ENCODE peak calls at places on chromosome 6, in four cellular contexts. One of them, this sample, is unnamed.

GRCh38 chr6:37809144-37809543 is 10.4 kb upstream of the ZFAND3 start:
- DNase-seq in stomach: no peak
- DNase-seq in suprapubic skin: no peak
- DNase-seq in HCT116: no peak
- DNase-seq in this sample: peak; percentile 41

GRCh38 chr6:83708970-83709747 is at the start of gene SNAP91:
- DNase-seq in stomach: no peak
- DNase-seq in suprapubic skin: no peak
- DNase-seq in HCT116: no peak
- DNase-seq in this sample: no peak

GRCh38 chr6:146312606-146313005 is 231.0 kb upstream of the RAB32 start:
- DNase-seq in stomach: no peak
- DNase-seq in HCT116: no peak
- DNase-seq in suprapubic skin: no peak
- DNase-seq in this sample: no peak

GRCh38 chr6:4008324-4009047 is 70.5 kb downstream of the FAM217A start:
- DNase-seq in suprapubic skin: no peak
- DNase-seq in HCT116: peak; percentile 56
- DNase-seq in stomach: no peak
- DNase-seq in this sample: no peak

GRCh38 chr6:5968817-5969726 is 37.7 kb downstream of the NRN1 start:
- DNase-seq in HCT116: peak; percentile 35
- DNase-seq in suprapubic skin: no peak
- DNase-seq in stomach: peak; percentile 73
- DNase-seq in this sample: peak; percentile 88

GRCh38 chr6:17869010-17869752 is 118.3 kb downstream of the KIF13A start:
- DNase-seq in suprapubic skin: no peak
- DNase-seq in HCT116: no peak
- DNase-seq in stomach: no peak
- DNase-seq in this sample: no peak

GRCh38 chr6:26301638-26302037 is 63.4 kb upstream of the BTN3A2 start:
- DNase-seq in HCT116: no peak
- DNase-seq in stomach: no peak
- DNase-seq in suprapubic skin: no peak
- DNase-seq in this sample: no peak

GRCh38 chr6:143620461-143620860 is 57.3 kb upstream of the PHACTR2 start:
- DNase-seq in stomach: no peak
- DNase-seq in HCT116: no peak
- DNase-seq in suprapubic skin: no peak
- DNase-seq in this sample: no peak

GRCh38 chr6:75748743-75749538 is at the start of gene MYO6:
- DNase-seq in stomach: peak; percentile 84
- DNase-seq in suprapubic skin: peak; percentile 84
- DNase-seq in HCT116: no peak
- DNase-seq in this sample: peak; percentile 94

GRCh38 chr6:24125980-24126379 is at the start of gene NRSN1:
- DNase-seq in HCT116: no peak
- DNase-seq in stomach: no peak
- DNase-seq in suprapubic skin: no peak
- DNase-seq in this sample: no peak

GRCh38 chr6:17656092-17656491 is 50.6 kb downstream of the NUP153 start:
- DNase-seq in HCT116: no peak
- DNase-seq in stomach: no peak
- DNase-seq in suprapubic skin: no peak
- DNase-seq in this sample: no peak

GRCh38 chr6:150857906-150858365 is 7.6 kb upstream of the MTHFD1L start:
- DNase-seq in HCT116: no peak
- DNase-seq in stomach: no peak
- DNase-seq in suprapubic skin: no peak
- DNase-seq in this sample: no peak

DNA sequence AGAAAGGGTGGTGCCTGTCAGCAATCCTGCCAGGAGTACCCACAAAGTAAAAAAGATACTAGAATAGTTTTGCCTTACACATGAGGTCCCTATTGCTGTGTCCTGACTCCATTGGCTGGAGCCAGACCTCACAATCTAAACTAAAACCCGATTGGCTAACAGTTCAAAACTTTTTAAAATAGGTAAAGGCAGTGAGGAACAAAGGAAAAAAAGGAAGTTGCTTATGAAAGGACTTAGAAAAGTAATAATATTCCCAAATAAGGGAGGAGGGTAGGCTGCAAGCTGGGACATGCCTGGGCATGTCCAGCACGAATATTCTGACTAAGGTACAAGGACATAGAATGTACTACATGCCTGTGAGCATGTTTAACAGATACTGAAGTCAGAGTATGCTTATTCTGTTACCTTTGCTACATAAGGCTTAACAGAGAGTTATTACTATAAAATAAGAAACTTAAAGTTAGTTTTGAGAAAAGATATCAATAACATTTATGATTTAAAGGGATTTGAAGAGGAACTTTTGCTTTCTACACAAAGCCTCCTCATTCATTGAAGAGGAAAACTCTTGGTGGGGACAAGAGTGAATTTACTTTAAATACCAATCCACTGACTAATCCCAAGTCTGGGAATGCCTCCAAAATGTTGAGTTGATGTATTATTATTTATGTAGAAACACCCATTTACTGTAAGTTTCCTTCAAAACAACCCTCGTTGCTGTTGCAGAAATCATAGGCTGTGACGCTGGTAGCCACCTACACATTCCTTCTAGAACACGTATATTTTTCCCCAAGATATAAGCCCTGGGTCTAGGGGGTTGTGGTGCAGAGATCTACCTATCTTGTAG is 8.2 kb upstream of the MTHFD1L start:
- DNase-seq in stomach: no peak
- DNase-seq in HCT116: peak; percentile 72
- DNase-seq in suprapubic skin: no peak
- DNase-seq in this sample: no peak
- H3K4me3 ChIP-seq in stomach: no peak overlapping the region
- H3K4me3 ChIP-seq in HCT116: peak overlapping the region; percentile 16
- H3K4me3 ChIP-seq in suprapubic skin: no peak overlapping the region
- H3K4me3 ChIP-seq in this sample: no peak overlapping the region

GRCh38 chr6:28383235-28384142 is 16.1 kb downstream of the ZSCAN12 start:
- DNase-seq in HCT116: peak; percentile 82
- DNase-seq in suprapubic skin: peak; percentile 90
- DNase-seq in stomach: peak; percentile 88
- DNase-seq in this sample: peak; percentile 94
- TF ChIP-seq POLR2A in HCT116: peak; percentile 62
- TF ChIP-seq POLR2A in suprapubic skin: no peak
- TF ChIP-seq POLR2A in stomach: no peak
- TF ChIP-seq POLR2A in this sample: no peak

GRCh38 chr6:130457605-130458004 is 91.8 kb downstream of the TMEM200A start:
- DNase-seq in stomach: no peak
- DNase-seq in suprapubic skin: no peak
- DNase-seq in HCT116: no peak
- DNase-seq in this sample: no peak
- TF ChIP-seq CTCF in stomach: no peak
- TF ChIP-seq CTCF in suprapubic skin: no peak
- TF ChIP-seq CTCF in HCT116: no peak
- TF ChIP-seq CTCF in this sample: no peak

GRCh38 chr6:33416386-33417126 is 1.4 kb downstream of the CUTA start:
- DNase-seq in suprapubic skin: no peak
- DNase-seq in stomach: no peak
- DNase-seq in HCT116: no peak
- DNase-seq in this sample: no peak

GRCh38 chr6:33417903-33418689 is at the start of gene CUTA:
- DNase-seq in suprapubic skin: peak; percentile 100
- DNase-seq in HCT116: peak; percentile 99
- DNase-seq in stomach: peak; percentile 99
- DNase-seq in this sample: peak; percentile 100

GRCh38 chr6:33418690-33419291 is 884 bp upstream of the CUTA start:
- DNase-seq in HCT116: no peak
- DNase-seq in suprapubic skin: no peak
- DNase-seq in stomach: no peak
- DNase-seq in this sample: no peak

GRCh38 chr6:33415831-33416230 is 2.1 kb downstream of the CUTA start:
- DNase-seq in HCT116: no peak
- DNase-seq in stomach: no peak
- DNase-seq in suprapubic skin: no peak
- DNase-seq in this sample: no peak

DNA sequence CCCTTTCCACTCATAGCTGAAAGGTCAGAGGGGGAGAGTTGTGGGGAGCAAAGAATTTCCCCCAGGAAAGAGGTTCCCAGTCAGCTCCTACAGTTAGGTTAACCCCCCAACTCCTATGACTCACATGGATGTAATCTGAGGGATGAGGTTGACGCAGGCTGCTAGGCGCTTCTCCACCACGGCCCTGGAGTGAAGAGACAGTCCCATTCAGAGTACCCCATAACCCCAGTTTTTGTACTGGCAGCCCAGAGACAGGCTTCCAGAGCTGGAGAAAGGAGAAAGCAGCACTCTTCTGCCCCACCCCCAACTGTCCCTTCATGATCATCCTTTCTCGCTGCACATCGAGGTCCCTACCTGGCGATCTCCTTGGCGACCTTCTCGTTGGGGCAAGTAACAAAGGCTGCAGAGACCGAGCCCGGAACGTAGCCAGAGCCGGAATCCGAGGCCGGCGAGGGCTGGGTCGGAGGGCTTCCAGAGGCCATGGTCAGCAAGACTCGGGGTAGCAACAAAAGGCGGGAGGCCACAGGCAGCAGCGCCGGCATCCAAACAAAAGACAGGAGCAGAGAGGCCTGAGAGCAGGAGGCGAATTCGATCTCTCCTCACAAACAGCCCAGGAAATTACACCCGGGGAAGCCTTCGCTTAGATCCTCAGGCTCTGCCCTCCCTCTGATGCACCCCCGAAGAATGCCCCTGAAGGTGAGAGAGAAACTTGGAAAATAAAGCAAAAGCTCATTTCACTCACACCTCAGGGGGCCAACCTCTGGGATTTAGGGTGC is 592 bp downstream of the CUTA start:
- DNase-seq in HCT116: no peak
- DNase-seq in stomach: no peak
- DNase-seq in suprapubic skin: no peak
- DNase-seq in this sample: no peak
- H3K4me3 ChIP-seq in HCT116: peak overlapping the region; percentile 86
- H3K4me3 ChIP-seq in stomach: peak overlapping the region; percentile 83
- H3K4me3 ChIP-seq in suprapubic skin: peak overlapping the region; percentile 66
- H3K4me3 ChIP-seq in this sample: peak overlapping the region; percentile 30

GRCh38 chr6:33299237-33299944 is 649 bp upstream of the RGL2 start:
- DNase-seq in stomach: peak; percentile 91
- DNase-seq in suprapubic skin: peak; percentile 96
- DNase-seq in HCT116: peak; percentile 80
- DNase-seq in this sample: peak; percentile 97
- TF ChIP-seq POLR2A in stomach: no peak
- TF ChIP-seq POLR2A in suprapubic skin: peak; percentile 78
- TF ChIP-seq POLR2A in HCT116: peak; percentile 80
- TF ChIP-seq POLR2A in this sample: no peak

DNA sequence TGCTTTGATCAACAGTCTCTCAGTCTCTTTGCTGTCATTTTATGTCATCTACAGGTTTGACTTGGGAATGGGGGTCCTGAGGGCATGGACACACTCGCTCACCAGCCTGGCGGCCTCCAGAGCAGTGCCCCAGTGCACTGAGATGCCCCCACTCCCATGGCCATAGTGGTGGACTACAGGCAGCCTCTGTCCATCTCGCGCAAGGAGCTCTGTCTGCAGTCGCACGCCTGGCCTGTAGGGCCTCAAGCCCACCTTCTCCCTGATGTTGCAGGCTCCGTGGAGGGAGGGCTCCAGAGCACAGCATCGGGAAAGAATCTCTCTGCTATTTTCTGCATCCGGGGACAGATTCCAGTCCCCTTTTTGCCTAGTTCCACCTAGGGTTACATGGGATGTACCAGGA is 22.6 kb downstream of the DDO start:
- DNase-seq in suprapubic skin: no peak
- DNase-seq in HCT116: no peak
- DNase-seq in stomach: no peak
- DNase-seq in this sample: no peak
- TF ChIP-seq CTCF in suprapubic skin: no peak
- TF ChIP-seq CTCF in HCT116: no peak
- TF ChIP-seq CTCF in stomach: no peak
- TF ChIP-seq CTCF in this sample: no peak

This sample was measured in lower leg skin.